ENCODE peak calls at places on chromosomes 3 and 15, in seven cellular contexts. C, T, Z, O, N, B and Q are unnamed samples.

GRCh38 chr3:59341441-59341840 is 291.6 kb upstream of the CFAP20DC start:
- DNase-seq in Z (no peak), O (no peak), B (peak; percentile 41), N (no peak), T (no peak), C (no peak), Q (no peak)

GRCh38 chr15:77702211-77702957 is 69.7 kb upstream of the LINGO1 start:
- DNase-seq in O (no peak), B (no peak), N (no peak), Z (no peak), C (peak; percentile 23), T (no peak), Q (peak; percentile 89)

GRCh38 chr15:57444877-57445513 is 68.7 kb downstream of the CGNL1 start:
- DNase-seq in O (no peak), T (no peak), N (no peak), C (no peak), Z (no peak), B (no peak), Q (peak; percentile 84)

GRCh38 chr3:114319453-114319852 is 25.6 kb downstream of the TIGIT start:
- DNase-seq in N (no peak), C (no peak), Z (peak; percentile 75), T (peak; percentile 39), O (peak; percentile 18), B (no peak), Q (peak; percentile 93)

GRCh38 chr3:38109580-38110313 is 27.2 kb downstream of the ACAA1 start:
- DNase-seq in O (no peak), N (peak; percentile 66), Z (no peak), T (no peak), B (no peak), C (no peak), Q (no peak)

GRCh38 chr3:194381460-194381875 is 11.9 kb upstream of the LRRC15 start:
- DNase-seq in N (peak; percentile 78), Z (no peak), T (no peak), C (no peak), O (no peak), B (peak; percentile 19), Q (no peak)

GRCh38 chr3:188184160-188184559 is 30.2 kb downstream of the LPP start:
- DNase-seq in Z (no peak), O (no peak), N (no peak), B (no peak), T (no peak), C (no peak), Q (no peak)

GRCh38 chr15:67511606-67512005 is 9.3 kb upstream of the C15orf61 start:
- DNase-seq in B (no peak), C (no peak), N (no peak), Z (no peak), O (no peak), T (no peak), Q (no peak)

GRCh38 chr15:48644827-48645557 is 517 bp downstream of the FBN1 start:
- DNase-seq in T (peak; percentile 18), Z (no peak), N (peak; percentile 90), B (no peak), O (no peak), C (peak; percentile 11), Q (peak; percentile 84)

GRCh38 chr3:81419196-81419595 is 342.2 kb downstream of the GBE1 start:
- DNase-seq in B (peak; percentile 44), N (no peak), O (peak; percentile 6), T (no peak), Z (no peak), C (no peak), Q (no peak)

GRCh38 chr3:38120690-38121450 is 16.1 kb downstream of the ACAA1 start:
- DNase-seq in Z (no peak), C (no peak), T (no peak), B (no peak), O (no peak), N (no peak), Q (no peak)